ENCODE peak calls at places on chromosomes 3 and 15, in nine cellular contexts. One of them, this sample, is unnamed.

GRCh38 chr15:101394654-101395053 is 94.9 kb downstream of the PCSK6 start:
- DNase-seq in iPS DF 6.9: no peak
- DNase-seq in substantia nigra: no peak
- DNase-seq in AG04450: no peak
- DNase-seq in A549: no peak
- DNase-seq in IMR-90: no peak
- DNase-seq in A673: no peak
- DNase-seq in neuronal stem cell: no peak
- DNase-seq in SJSA1: no peak
- DNase-seq in this sample: no peak

GRCh38 chr3:45343947-45344346 is 44.4 kb upstream of the LARS2 start:
- DNase-seq in A673: peak
- DNase-seq in iPS DF 6.9: peak
- DNase-seq in substantia nigra: no peak
- DNase-seq in AG04450: no peak
- DNase-seq in neuronal stem cell: no peak
- DNase-seq in IMR-90: peak
- DNase-seq in SJSA1: no peak
- DNase-seq in A549: peak
- DNase-seq in this sample: no peak

GRCh38 chr3:128004661-128005060 is 47.6 kb upstream of the SEC61A1 start:
- DNase-seq in A673: no peak
- DNase-seq in A549: no peak
- DNase-seq in iPS DF 6.9: no peak
- DNase-seq in AG04450: no peak
- DNase-seq in SJSA1: no peak
- DNase-seq in substantia nigra: no peak
- DNase-seq in IMR-90: no peak
- DNase-seq in neuronal stem cell: no peak
- DNase-seq in this sample: no peak

GRCh38 chr3:10867384-10867783 is 51.4 kb downstream of the SLC6A11 start:
- DNase-seq in IMR-90: no peak
- DNase-seq in AG04450: no peak
- DNase-seq in A673: peak
- DNase-seq in iPS DF 6.9: peak
- DNase-seq in A549: no peak
- DNase-seq in neuronal stem cell: peak
- DNase-seq in substantia nigra: no peak
- DNase-seq in SJSA1: no peak
- DNase-seq in this sample: no peak

GRCh38 chr15:96171271-96171739 is 159.2 kb upstream of the NR2F2 start:
- DNase-seq in iPS DF 6.9: no peak
- DNase-seq in substantia nigra: no peak
- DNase-seq in A673: no peak
- DNase-seq in AG04450: no peak
- DNase-seq in A549: peak
- DNase-seq in SJSA1: no peak
- DNase-seq in IMR-90: no peak
- DNase-seq in neuronal stem cell: no peak
- DNase-seq in this sample: no peak

GRCh38 chr3:132290833-132291232 is 26.4 kb upstream of the ACP3 start:
- DNase-seq in SJSA1: no peak
- DNase-seq in iPS DF 6.9: no peak
- DNase-seq in neuronal stem cell: no peak
- DNase-seq in substantia nigra: no peak
- DNase-seq in A549: peak
- DNase-seq in A673: peak
- DNase-seq in IMR-90: peak
- DNase-seq in AG04450: no peak
- DNase-seq in this sample: no peak

GRCh38 chr3:42804831-42805821 is 836 bp upstream of the HIGD1A start:
- DNase-seq in substantia nigra: no peak
- DNase-seq in IMR-90: no peak
- DNase-seq in AG04450: no peak
- DNase-seq in neuronal stem cell: peak
- DNase-seq in A673: no peak
- DNase-seq in A549: no peak
- DNase-seq in iPS DF 6.9: no peak
- DNase-seq in SJSA1: no peak
- DNase-seq in this sample: no peak

GRCh38 chr15:40992241-40992741 is 39.0 kb downstream of the CHAC1 start:
- DNase-seq in neuronal stem cell: no peak
- DNase-seq in IMR-90: peak
- DNase-seq in A549: no peak
- DNase-seq in AG04450: no peak
- DNase-seq in A673: peak
- DNase-seq in substantia nigra: no peak
- DNase-seq in SJSA1: no peak
- DNase-seq in iPS DF 6.9: no peak
- DNase-seq in this sample: no peak

GRCh38 chr15:31149987-31150386 is 48.5 kb upstream of the TRPM1 start:
- DNase-seq in neuronal stem cell: no peak
- DNase-seq in A549: no peak
- DNase-seq in IMR-90: no peak
- DNase-seq in substantia nigra: no peak
- DNase-seq in iPS DF 6.9: no peak
- DNase-seq in AG04450: no peak
- DNase-seq in SJSA1: no peak
- DNase-seq in A673: no peak
- DNase-seq in this sample: no peak

GRCh38 chr3:151330899-151331298 is 1.6 kb upstream of the P2RY13 start:
- DNase-seq in SJSA1: no peak
- DNase-seq in A549: no peak
- DNase-seq in A673: no peak
- DNase-seq in neuronal stem cell: no peak
- DNase-seq in iPS DF 6.9: no peak
- DNase-seq in AG04450: no peak
- DNase-seq in substantia nigra: no peak
- DNase-seq in IMR-90: peak
- DNase-seq in this sample: no peak

GRCh38 chr3:191238321-191238817 is 39.3 kb downstream of the OSTN start:
- DNase-seq in AG04450: peak
- DNase-seq in A673: no peak
- DNase-seq in iPS DF 6.9: no peak
- DNase-seq in A549: peak
- DNase-seq in neuronal stem cell: no peak
- DNase-seq in IMR-90: peak
- DNase-seq in SJSA1: peak
- DNase-seq in substantia nigra: no peak
- DNase-seq in this sample: no peak

GRCh38 chr3:100264242-100264641 is 3.5 kb downstream of the TBC1D23 start:
- DNase-seq in substantia nigra: no peak
- DNase-seq in iPS DF 6.9: no peak
- DNase-seq in IMR-90: peak
- DNase-seq in A549: no peak
- DNase-seq in A673: no peak
- DNase-seq in SJSA1: no peak
- DNase-seq in neuronal stem cell: no peak
- DNase-seq in AG04450: no peak
- DNase-seq in this sample: no peak

GRCh38 chr3:23807161-23808015 is 1.6 kb downstream of the UBE2E1 start:
- DNase-seq in IMR-90: peak
- DNase-seq in substantia nigra: no peak
- DNase-seq in A673: peak
- DNase-seq in neuronal stem cell: no peak
- DNase-seq in AG04450: no peak
- DNase-seq in iPS DF 6.9: no peak
- DNase-seq in A549: no peak
- DNase-seq in SJSA1: peak
- DNase-seq in this sample: no peak

GRCh38 chr3:182259579-182259978 is 533.7 kb upstream of the ATP11B start:
- DNase-seq in A549: no peak
- DNase-seq in A673: no peak
- DNase-seq in substantia nigra: no peak
- DNase-seq in AG04450: no peak
- DNase-seq in neuronal stem cell: no peak
- DNase-seq in SJSA1: no peak
- DNase-seq in iPS DF 6.9: no peak
- DNase-seq in IMR-90: no peak
- DNase-seq in this sample: no peak

GRCh38 chr3:194062825-194063224 is 73.1 kb upstream of the HES1 start:
- DNase-seq in SJSA1: no peak
- DNase-seq in neuronal stem cell: no peak
- DNase-seq in IMR-90: no peak
- DNase-seq in substantia nigra: no peak
- DNase-seq in iPS DF 6.9: no peak
- DNase-seq in AG04450: no peak
- DNase-seq in A549: no peak
- DNase-seq in A673: no peak
- DNase-seq in this sample: no peak

GRCh38 chr3:58215317-58216025 is 4.7 kb upstream of the DNASE1L3 start:
- DNase-seq in A549: no peak
- DNase-seq in iPS DF 6.9: no peak
- DNase-seq in IMR-90: no peak
- DNase-seq in AG04450: no peak
- DNase-seq in substantia nigra: no peak
- DNase-seq in SJSA1: no peak
- DNase-seq in neuronal stem cell: no peak
- DNase-seq in A673: no peak
- DNase-seq in this sample: no peak

GRCh38 chr15:68553994-68554715 is 24.6 kb upstream of the CORO2B start:
- DNase-seq in substantia nigra: no peak
- DNase-seq in neuronal stem cell: peak
- DNase-seq in A673: peak
- DNase-seq in SJSA1: peak
- DNase-seq in IMR-90: peak
- DNase-seq in AG04450: peak
- DNase-seq in iPS DF 6.9: no peak
- DNase-seq in A549: peak
- DNase-seq in this sample: peak

GRCh38 chr15:67820147-67820991 is 4.9 kb upstream of the SKOR1 start:
- DNase-seq in A673: no peak
- DNase-seq in iPS DF 6.9: no peak
- DNase-seq in AG04450: no peak
- DNase-seq in SJSA1: no peak
- DNase-seq in neuronal stem cell: no peak
- DNase-seq in IMR-90: no peak
- DNase-seq in A549: no peak
- DNase-seq in substantia nigra: no peak
- DNase-seq in this sample: no peak

GRCh38 chr3:53239800-53240199 is 16.0 kb downstream of the TKT start:
- DNase-seq in A549: no peak
- DNase-seq in substantia nigra: no peak
- DNase-seq in AG04450: no peak
- DNase-seq in IMR-90: no peak
- DNase-seq in SJSA1: no peak
- DNase-seq in A673: no peak
- DNase-seq in iPS DF 6.9: no peak
- DNase-seq in neuronal stem cell: no peak
- DNase-seq in this sample: no peak

GRCh38 chr3:53235545-53235944 is 20.3 kb downstream of the TKT start:
- DNase-seq in substantia nigra: no peak
- DNase-seq in SJSA1: no peak
- DNase-seq in iPS DF 6.9: no peak
- DNase-seq in A549: no peak
- DNase-seq in neuronal stem cell: no peak
- DNase-seq in AG04450: no peak
- DNase-seq in A673: no peak
- DNase-seq in IMR-90: no peak
- DNase-seq in this sample: no peak

GRCh38 chr3:53238881-53239280 is 16.9 kb downstream of the TKT start:
- DNase-seq in IMR-90: no peak
- DNase-seq in AG04450: no peak
- DNase-seq in A549: peak
- DNase-seq in SJSA1: no peak
- DNase-seq in A673: no peak
- DNase-seq in substantia nigra: no peak
- DNase-seq in neuronal stem cell: no peak
- DNase-seq in iPS DF 6.9: no peak
- DNase-seq in this sample: no peak

GRCh38 chr3:53236112-53236841 is 19.5 kb downstream of the TKT start:
- DNase-seq in IMR-90: peak
- DNase-seq in A549: peak
- DNase-seq in SJSA1: peak
- DNase-seq in AG04450: peak
- DNase-seq in A673: no peak
- DNase-seq in neuronal stem cell: no peak
- DNase-seq in iPS DF 6.9: no peak
- DNase-seq in substantia nigra: no peak
- DNase-seq in this sample: no peak

GRCh38 chr3:53238051-53238850 is 17.6 kb downstream of the TKT start:
- DNase-seq in A673: peak
- DNase-seq in AG04450: peak
- DNase-seq in substantia nigra: no peak
- DNase-seq in IMR-90: peak
- DNase-seq in iPS DF 6.9: no peak
- DNase-seq in A549: peak
- DNase-seq in neuronal stem cell: no peak
- DNase-seq in SJSA1: peak
- DNase-seq in this sample: no peak
- H3K27ac ChIP-seq in A673: no peak
- H3K27ac ChIP-seq in AG04450: peak
- H3K27ac ChIP-seq in substantia nigra: peak
- H3K27ac ChIP-seq in IMR-90: peak
- H3K27ac ChIP-seq in iPS DF 6.9: no peak
- H3K27ac ChIP-seq in A549: peak
- H3K27ac ChIP-seq in neuronal stem cell: no peak
- H3K27ac ChIP-seq in SJSA1: peak
- H3K27ac ChIP-seq in this sample: peak

GRCh38 chr3:49413338-49413734 is 1.1 kb downstream of the TCTA start:
- DNase-seq in A549: no peak
- DNase-seq in A673: no peak
- DNase-seq in IMR-90: no peak
- DNase-seq in substantia nigra: no peak
- DNase-seq in SJSA1: no peak
- DNase-seq in iPS DF 6.9: no peak
- DNase-seq in AG04450: no peak
- DNase-seq in neuronal stem cell: no peak
- DNase-seq in this sample: no peak
- H3K27ac ChIP-seq in A549: peak
- H3K27ac ChIP-seq in A673: no peak
- H3K27ac ChIP-seq in IMR-90: no peak
- H3K27ac ChIP-seq in substantia nigra: no peak
- H3K27ac ChIP-seq in SJSA1: peak
- H3K27ac ChIP-seq in iPS DF 6.9: no peak
- H3K27ac ChIP-seq in AG04450: no peak
- H3K27ac ChIP-seq in neuronal stem cell: no peak
- H3K27ac ChIP-seq in this sample: peak

DNA sequence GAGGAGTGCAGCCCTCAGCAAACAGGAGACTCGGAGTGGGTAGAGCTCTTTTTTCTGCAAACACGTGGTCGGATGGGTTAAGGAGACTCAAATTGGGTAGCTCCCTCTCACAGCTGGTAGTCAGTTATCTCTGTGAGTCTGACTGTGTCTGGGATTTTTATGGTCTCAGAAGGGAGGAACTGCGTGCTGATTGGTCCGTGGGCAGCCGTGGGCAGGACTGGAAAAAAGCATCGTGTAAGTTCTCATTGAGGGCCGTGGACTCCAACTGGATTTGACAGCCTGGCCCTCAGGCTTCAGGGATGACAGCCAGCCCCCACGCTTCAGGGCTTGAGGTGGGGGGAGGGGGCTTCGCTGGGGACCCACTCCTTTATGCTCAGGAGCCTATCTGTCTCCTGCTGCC is 463.9 kb downstream of the EPHA3 start:
- DNase-seq in substantia nigra: no peak
- DNase-seq in A673: no peak
- DNase-seq in AG04450: no peak
- DNase-seq in neuronal stem cell: no peak
- DNase-seq in A549: no peak
- DNase-seq in iPS DF 6.9: no peak
- DNase-seq in IMR-90: no peak
- DNase-seq in SJSA1: no peak
- DNase-seq in this sample: no peak
- H3K27ac ChIP-seq in substantia nigra: no peak
- H3K27ac ChIP-seq in A673: no peak
- H3K27ac ChIP-seq in AG04450: no peak
- H3K27ac ChIP-seq in neuronal stem cell: no peak
- H3K27ac ChIP-seq in A549: no peak
- H3K27ac ChIP-seq in iPS DF 6.9: no peak
- H3K27ac ChIP-seq in IMR-90: no peak
- H3K27ac ChIP-seq in SJSA1: no peak
- H3K27ac ChIP-seq in this sample: no peak

GRCh38 chr3:169455472-169455871 is 208.0 kb downstream of the MECOM start:
- DNase-seq in AG04450: no peak
- DNase-seq in iPS DF 6.9: no peak
- DNase-seq in A549: no peak
- DNase-seq in neuronal stem cell: no peak
- DNase-seq in A673: no peak
- DNase-seq in IMR-90: no peak
- DNase-seq in substantia nigra: no peak
- DNase-seq in SJSA1: no peak
- DNase-seq in this sample: no peak
- H3K27ac ChIP-seq in AG04450: no peak
- H3K27ac ChIP-seq in iPS DF 6.9: no peak
- H3K27ac ChIP-seq in A549: no peak
- H3K27ac ChIP-seq in neuronal stem cell: no peak
- H3K27ac ChIP-seq in A673: no peak
- H3K27ac ChIP-seq in IMR-90: no peak
- H3K27ac ChIP-seq in substantia nigra: no peak
- H3K27ac ChIP-seq in SJSA1: no peak
- H3K27ac ChIP-seq in this sample: no peak

This sample was measured in Panc1.